ENCODE peak calls at places on chromosome 13, in eight cellular contexts. G, F, B, T, R, I, W and O are unnamed samples.

GRCh38 chr13:97528518-97528917 is 94.5 kb downstream of the RAP2A start:
- DNase-seq in B (no peak), F (no peak), W (no peak), T (no peak), R (no peak), G (no peak), I (no peak), O (no peak)

GRCh38 chr13:64849174-64849573 is 2381.0 kb downstream of the PCDH9 start:
- DNase-seq in G (no peak), F (no peak), W (no peak), B (no peak), R (no peak), I (no peak), T (no peak), O (no peak)

GRCh38 chr13:39038569-39038898 is 278 bp downstream of the NHLRC3 start:
- DNase-seq in R (no peak), B (no peak), W (peak), T (peak), F (no peak), I (peak), G (no peak), O (peak)

GRCh38 chr13:90622547-90622946 is 724.9 kb upstream of the MIR17HG start:
- DNase-seq in T (no peak), F (no peak), B (no peak), G (peak), W (no peak), R (no peak), I (no peak), O (no peak)

GRCh38 chr13:38783992-38784875 is 97.4 kb downstream of the FREM2 start:
- DNase-seq in T (peak), W (no peak), R (no peak), I (no peak), B (no peak), F (peak), G (peak), O (no peak)

GRCh38 chr13:39051157-39051556 is 12.9 kb downstream of the NHLRC3 start:
- DNase-seq in I (peak), F (no peak), B (peak), R (no peak), T (no peak), W (no peak), G (peak), O (no peak)

GRCh38 chr13:42740753-42741152 is 40.6 kb upstream of the FAM216B start:
- DNase-seq in W (no peak), G (no peak), I (no peak), B (peak), F (peak), R (peak), T (peak), O (no peak)

GRCh38 chr13:113732961-113733950 is 25.8 kb upstream of the TMEM255B start:
- DNase-seq in R (no peak), G (no peak), B (no peak), F (no peak), W (no peak), T (no peak), I (no peak), O (no peak)

GRCh38 chr13:91302070-91302469 is 45.4 kb upstream of the MIR17HG start:
- DNase-seq in W (no peak), G (no peak), T (no peak), F (no peak), B (no peak), I (peak), R (no peak), O (peak)

GRCh38 chr13:77136902-77137420 is 110.0 kb upstream of the FBXL3 start:
- DNase-seq in R (no peak), T (no peak), B (no peak), G (peak), I (no peak), F (no peak), W (no peak), O (no peak)

GRCh38 chr13:54574791-54575190 is 1546.2 kb downstream of the OLFM4 start:
- DNase-seq in I (no peak), R (no peak), W (no peak), G (no peak), F (no peak), B (no peak), T (no peak), O (no peak)

GRCh38 chr13:89568276-89568675 is 1779.2 kb upstream of the MIR17HG start:
- DNase-seq in T (no peak), I (no peak), G (peak), F (no peak), B (no peak), W (no peak), R (no peak), O (no peak)

GRCh38 chr13:22196777-22197176 is 525.9 kb downstream of the FGF9 start:
- DNase-seq in F (no peak), B (no peak), T (no peak), G (no peak), R (no peak), I (no peak), W (no peak), O (no peak)
- TF ChIP-seq CTCF in F (no peak), B (no peak), T (no peak), G (no peak), R (no peak), I (no peak), W (no peak), O (no peak)

DNA sequence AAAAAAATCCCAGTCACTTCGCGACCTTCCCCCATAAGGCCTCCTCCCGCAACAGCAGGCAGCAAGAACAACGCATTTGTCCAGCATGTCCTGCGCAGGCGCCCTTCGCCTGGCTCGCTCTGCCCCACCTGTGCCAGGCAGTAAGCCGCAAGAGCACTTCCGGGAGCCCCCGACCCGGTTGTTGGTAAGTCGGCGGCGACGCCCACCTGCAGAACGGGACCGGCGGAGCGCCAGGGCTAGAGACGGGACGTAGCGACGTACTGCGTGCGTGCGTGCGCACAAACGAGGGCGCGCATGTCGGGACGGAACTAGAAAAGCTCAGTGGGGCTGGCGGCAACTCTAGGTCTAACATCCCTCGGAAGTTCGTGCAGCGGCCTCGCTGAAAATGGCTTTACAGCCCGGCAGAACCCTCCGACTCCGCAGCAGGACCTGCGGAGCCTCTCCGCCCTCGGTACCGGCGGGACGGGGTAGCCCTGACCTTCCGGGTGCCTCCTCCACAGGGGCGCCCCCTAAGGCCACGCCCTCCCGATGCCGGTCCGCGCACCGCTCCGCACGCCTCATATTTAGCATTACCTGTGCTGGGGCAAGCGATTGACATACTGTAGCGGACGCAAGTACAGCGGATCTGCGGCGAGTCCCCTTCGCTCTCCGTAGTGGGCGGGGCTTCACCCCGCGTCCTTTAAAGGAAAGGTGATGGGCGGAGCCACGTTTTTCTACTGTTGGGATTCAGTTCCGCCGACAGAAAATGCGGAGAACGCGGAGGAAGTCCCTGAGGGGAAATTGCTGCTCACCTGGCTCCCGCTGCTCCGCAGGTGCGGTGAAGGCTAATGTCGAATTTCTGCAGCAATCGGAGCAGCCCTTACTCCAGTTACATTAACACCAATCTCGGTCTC is at the start of gene MTIF3:
- DNase-seq in T (peak), R (peak), B (peak), G (peak), I (peak), F (peak), W (peak), O (peak)
- TF ChIP-seq CTCF in T (no peak), R (no peak), B (no peak), G (no peak), I (no peak), F (peak), W (no peak), O (no peak)

GRCh38 chr13:49248433-49249002 is 793 bp downstream of the CDADC1 start:
- DNase-seq in T (no peak), F (no peak), I (no peak), G (peak), W (no peak), R (no peak), B (peak), O (no peak)
- TF ChIP-seq CTCF in T (no peak), F (no peak), I (peak), G (peak), W (no peak), R (no peak), B (no peak), O (no peak)

GRCh38 chr13:104318121-104318520 is 1251.9 kb upstream of the SLC10A2 start:
- DNase-seq in F (no peak), T (no peak), G (peak), B (peak), I (no peak), R (no peak), W (no peak), O (no peak)
- TF ChIP-seq CTCF in F (no peak), T (no peak), G (peak), B (peak), I (no peak), R (no peak), W (no peak), O (no peak)

DNA sequence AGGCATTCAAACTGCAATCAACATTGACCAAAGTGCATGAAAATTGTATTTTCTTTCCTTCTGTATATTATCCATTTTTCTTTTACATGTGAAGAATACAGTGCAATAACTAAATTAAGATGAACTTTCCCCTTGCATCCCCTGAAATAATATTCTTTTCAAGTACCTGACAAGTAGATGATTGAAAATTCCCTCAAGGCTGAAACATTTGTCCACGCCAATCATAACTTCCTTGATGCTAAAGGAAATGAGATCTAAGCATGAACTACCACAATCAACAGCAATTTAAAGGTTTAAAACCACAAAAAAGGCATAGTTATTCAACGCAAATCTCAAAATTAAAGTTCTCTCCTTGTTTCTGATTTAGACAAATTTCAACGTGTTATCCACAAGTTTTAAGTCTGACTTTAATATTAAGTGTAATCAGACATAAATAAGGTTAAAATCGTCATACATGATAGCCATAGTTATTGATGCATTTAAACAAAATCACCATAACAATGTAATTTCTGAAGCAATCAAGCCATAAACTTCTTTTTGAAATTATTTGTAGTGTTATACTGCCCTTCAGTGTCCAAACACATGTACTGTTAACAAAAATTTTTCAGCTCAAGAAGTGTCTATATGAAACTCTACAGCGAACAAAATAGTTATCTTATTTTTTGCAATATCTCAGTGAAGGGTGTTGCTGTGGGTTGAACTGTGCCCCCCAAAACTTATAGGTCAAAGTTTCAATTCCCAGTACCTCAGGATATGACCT is 169.5 kb downstream of the DCLK1 start:
- DNase-seq in B (no peak), G (no peak), R (no peak), I (no peak), W (no peak), F (no peak), T (no peak), O (no peak)
- TF ChIP-seq CTCF in B (no peak), G (peak), R (no peak), I (no peak), W (no peak), F (no peak), T (no peak), O (no peak)